ENCODE peak calls at places on chromosomes 6 and 20, in six cellular contexts. T is transverse colon, Z is GM23338, P is fibroblast of lung, J is tibial artery, R is uterus. B is an unnamed sample. For H3K4me1, the result is how much of the 10 kb centered on the place peaks cover.

GRCh38 chr6:169172946-169173345 is 80.7 kb downstream of the THBS2 start:
- DNase-seq in T (no peak), Z (no peak), P (peak), J (no peak), R (no peak), B (no peak)

GRCh38 chr20:20837574-20838021 is 125.2 kb upstream of the RALGAPA2 start:
- DNase-seq in T (peak), Z (peak), P (peak), J (peak), R (peak), B (peak)

GRCh38 chr6:150813993-150814359 is 51.5 kb upstream of the MTHFD1L start:
- DNase-seq in T (no peak), Z (no peak), P (peak), J (no peak), R (no peak), B (peak)

GRCh38 chr6:106087548-106088325 is 1.6 kb downstream of the PRDM1 start:
- DNase-seq in T (peak), Z (peak), P (peak), J (peak), R (peak), B (no peak)

GRCh38 chr6:148869589-148869988 is 122.8 kb downstream of the UST start:
- DNase-seq in T (no peak), Z (no peak), P (peak), J (no peak), R (no peak), B (peak)

GRCh38 chr6:39263299-39264037 is 34.2 kb upstream of the KCNK5 start:
- DNase-seq in T (no peak), Z (peak), P (no peak), J (no peak), R (no peak), B (no peak)

GRCh38 chr20:20410678-20411077 is 42.8 kb downstream of the INSM1 start:
- DNase-seq in T (peak), Z (peak), P (no peak), J (no peak), R (no peak), B (no peak)

GRCh38 chr20:63224272-63225081 is 8.5 kb upstream of the YTHDF1 start:
- DNase-seq in T (peak), Z (no peak), P (peak), J (no peak), R (peak), B (peak)

GRCh38 chr6:159249150-159249549 is 80.0 kb downstream of the FNDC1 start:
- DNase-seq in T (no peak), Z (no peak), P (no peak), J (no peak), R (no peak), B (no peak)

GRCh38 chr20:58634121-58634817 is 16.8 kb upstream of the STX16 start:
- DNase-seq in T (no peak), Z (no peak), P (peak), J (no peak), R (peak), B (no peak)

GRCh38 chr6:81614292-81614691 is 138.2 kb downstream of the TENT5A start:
- DNase-seq in T (peak), Z (peak), P (peak), J (no peak), R (no peak), B (peak)

GRCh38 chr6:89655122-89655521 is 16.6 kb upstream of the LYRM2 start:
- DNase-seq in T (no peak), Z (no peak), P (no peak), J (no peak), R (no peak), B (no peak)

GRCh38 chr6:51467231-51467952 is 620.0 kb downstream of the PKHD1 start:
- DNase-seq in T (no peak), Z (no peak), P (no peak), J (no peak), R (no peak), B (no peak)

GRCh38 chr20:54502179-54502578 is 26.8 kb downstream of the DOK5 start:
- DNase-seq in T (no peak), Z (no peak), P (no peak), J (no peak), R (no peak), B (no peak)

GRCh38 chr6:163958646-163959045 is 544.1 kb downstream of the QKI start:
- DNase-seq in T (no peak), Z (peak), P (peak), J (no peak), R (no peak), B (no peak)

GRCh38 chr20:32564921-32565734 is 20.0 kb downstream of the NOL4L start:
- DNase-seq in T (peak), Z (no peak), P (no peak), J (peak), R (no peak), B (no peak)

GRCh38 chr6:122652431-122652830 is 42.2 kb downstream of the PKIB start:
- DNase-seq in T (no peak), Z (no peak), P (peak), J (no peak), R (no peak), B (peak)

GRCh38 chr6:33375143-33375649 is 16.4 kb upstream of the KIFC1 start:
- DNase-seq in T (peak), Z (no peak), P (peak), J (peak), R (peak), B (peak)

GRCh38 chr6:12048609-12049008 is 36.5 kb downstream of the HIVEP1 start:
- DNase-seq in T (no peak), Z (no peak), P (no peak), J (no peak), R (no peak), B (no peak)

GRCh38 chr6:39422273-39422672 is 99.8 kb upstream of the KCNK16 start:
- DNase-seq in T (no peak), Z (no peak), P (no peak), J (peak), R (no peak), B (no peak)

GRCh38 chr6:150813319-150813992 is 52.0 kb upstream of the MTHFD1L start:
- DNase-seq in T (no peak), Z (no peak), P (peak), J (no peak), R (no peak), B (peak)

GRCh38 chr6:112113918-112114317 is 26.5 kb downstream of the FAM229B start:
- DNase-seq in T (no peak), Z (no peak), P (no peak), J (no peak), R (no peak), B (no peak)

GRCh38 chr6:109059591-109060021 is 35.0 kb downstream of the SESN1 start:
- DNase-seq in T (no peak), Z (no peak), P (no peak), J (no peak), R (no peak), B (no peak)

GRCh38 chr6:118875672-118876071 is 18.3 kb upstream of the ASF1A start:
- DNase-seq in T (no peak), Z (no peak), P (no peak), J (no peak), R (no peak), B (no peak)

GRCh38 chr20:37378785-37379598 is 33.1 kb downstream of the SRC start:
- DNase-seq in T (no peak), Z (peak), P (no peak), J (no peak), R (no peak), B (peak)

GRCh38 chr6:14321992-14322772 is 204.6 kb downstream of the CD83 start:
- DNase-seq in T (peak), Z (peak), P (peak), J (no peak), R (no peak), B (peak)

GRCh38 chr6:104325341-104326172 is 534.2 kb downstream of the HACE1 start:
- DNase-seq in T (no peak), Z (peak), P (peak), J (no peak), R (no peak), B (peak)

GRCh38 chr6:64428186-64428585 is 792.6 kb downstream of the PHF3 start:
- DNase-seq in T (no peak), Z (no peak), P (peak), J (no peak), R (no peak), B (no peak)

GRCh38 chr20:24984963-24985640 is 7.4 kb downstream of the APMAP start:
- DNase-seq in T (peak), Z (no peak), P (no peak), J (no peak), R (no peak), B (no peak)

GRCh38 chr6:81981812-81982211 is 229.3 kb upstream of the TENT5A start:
- DNase-seq in T (no peak), Z (no peak), P (peak), J (no peak), R (no peak), B (no peak)

DNA sequence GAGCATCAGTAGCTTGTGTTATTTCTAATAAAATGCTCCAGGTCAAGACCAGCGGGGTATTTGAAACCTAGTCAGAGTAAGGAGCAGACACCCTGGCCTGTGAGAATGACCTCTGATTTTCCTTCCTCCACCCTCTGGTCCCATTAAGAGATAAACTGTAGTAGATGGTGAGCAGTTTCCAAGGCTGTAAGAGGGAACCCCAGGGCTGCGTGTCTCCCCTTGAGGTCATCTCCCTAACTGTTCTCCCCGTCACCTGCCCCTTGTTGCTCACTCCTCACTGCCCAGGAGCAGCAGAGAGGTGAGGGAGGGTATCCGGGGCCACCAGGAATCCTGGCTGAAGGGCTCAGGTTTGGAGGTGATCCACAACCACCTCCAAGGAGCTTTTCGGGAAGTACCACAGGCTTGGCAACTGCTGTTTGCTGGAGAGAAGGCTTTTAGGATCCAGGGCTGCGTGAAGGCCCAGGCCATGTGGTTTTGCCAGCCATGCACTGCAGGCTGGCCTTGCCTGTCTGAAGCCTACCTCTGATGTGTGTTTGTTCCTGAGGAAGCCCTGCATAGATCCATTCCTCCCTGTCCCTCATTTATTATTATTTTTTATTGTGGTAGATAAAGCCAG is 62.5 kb downstream of the RREB1 start:
- DNase-seq in T (no peak), Z (no peak), P (no peak), J (no peak), R (no peak), B (no peak)
- H3K4me1 ChIP-seq in T (half or more), Z (half or more), P (under half), J (under half), R (under half), B (under half)

GRCh38 chr6:31569861-31570536 is 2.1 kb upstream of the LTA start:
- DNase-seq in T (no peak), Z (no peak), P (no peak), J (no peak), R (no peak), B (no peak)
- H3K4me1 ChIP-seq in T (under half), Z (under half), P (under half), J (under half), R (under half), B (under half)

GRCh38 chr6:41964201-41964887 is 22.7 kb upstream of the CCND3 start:
- DNase-seq in T (no peak), Z (no peak), P (no peak), J (no peak), R (no peak), B (peak)

GRCh38 chr6:41967312-41968287 is 26.0 kb upstream of the CCND3 start:
- DNase-seq in T (no peak), Z (peak), P (peak), J (no peak), R (no peak), B (peak)

GRCh38 chr6:41965429-41966213 is 24.0 kb upstream of the CCND3 start:
- DNase-seq in T (no peak), Z (peak), P (no peak), J (no peak), R (no peak), B (no peak)

GRCh38 chr6:41966214-41966920 is 24.8 kb upstream of the CCND3 start:
- DNase-seq in T (no peak), Z (no peak), P (no peak), J (no peak), R (no peak), B (no peak)

GRCh38 chr6:41966961-41967311 is 25.3 kb upstream of the CCND3 start:
- DNase-seq in T (no peak), Z (peak), P (peak), J (no peak), R (no peak), B (peak)
- H3K4me1 ChIP-seq in T (under half), Z (under half), P (under half), J (under half), R (under half), B (half or more)

DNA sequence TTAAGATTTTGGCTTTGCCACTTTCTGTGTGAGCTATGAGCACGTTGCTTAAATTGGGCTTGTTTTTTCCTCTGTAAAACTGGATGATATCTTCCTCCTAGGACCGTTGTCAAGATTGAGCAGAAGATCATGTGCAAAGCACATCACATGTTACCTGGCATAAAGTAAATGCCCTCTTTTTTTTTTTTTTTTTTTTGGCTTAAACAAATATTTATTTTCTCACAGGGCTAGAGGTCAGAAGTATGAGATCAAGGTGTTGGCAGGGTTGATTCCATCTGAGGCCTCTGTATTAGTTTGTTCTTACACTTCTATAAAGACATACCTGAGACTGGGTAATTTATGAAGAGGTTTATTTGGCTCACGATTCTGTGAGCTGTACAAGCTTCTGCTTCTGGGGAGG is 42.7 kb downstream of the TOX2 start:
- DNase-seq in T (no peak), Z (no peak), P (no peak), J (no peak), R (no peak), B (no peak)
- H3K4me1 ChIP-seq in T (under half), Z (under half), P (under half), J (under half), R (under half), B (half or more)

GRCh38 chr20:38829296-38829875 is 23.9 kb downstream of the PPP1R16B start:
- DNase-seq in T (no peak), Z (no peak), P (no peak), J (no peak), R (no peak), B (no peak)

GRCh38 chr20:38825571-38825900 is 20.0 kb downstream of the PPP1R16B start:
- DNase-seq in T (no peak), Z (no peak), P (no peak), J (no peak), R (no peak), B (no peak)

GRCh38 chr20:38827770-38828281 is 22.3 kb downstream of the PPP1R16B start:
- DNase-seq in T (no peak), Z (no peak), P (no peak), J (no peak), R (no peak), B (no peak)

GRCh38 chr20:38828514-38829295 is 23.2 kb downstream of the PPP1R16B start:
- DNase-seq in T (no peak), Z (no peak), P (no peak), J (no peak), R (no peak), B (no peak)

DNA sequence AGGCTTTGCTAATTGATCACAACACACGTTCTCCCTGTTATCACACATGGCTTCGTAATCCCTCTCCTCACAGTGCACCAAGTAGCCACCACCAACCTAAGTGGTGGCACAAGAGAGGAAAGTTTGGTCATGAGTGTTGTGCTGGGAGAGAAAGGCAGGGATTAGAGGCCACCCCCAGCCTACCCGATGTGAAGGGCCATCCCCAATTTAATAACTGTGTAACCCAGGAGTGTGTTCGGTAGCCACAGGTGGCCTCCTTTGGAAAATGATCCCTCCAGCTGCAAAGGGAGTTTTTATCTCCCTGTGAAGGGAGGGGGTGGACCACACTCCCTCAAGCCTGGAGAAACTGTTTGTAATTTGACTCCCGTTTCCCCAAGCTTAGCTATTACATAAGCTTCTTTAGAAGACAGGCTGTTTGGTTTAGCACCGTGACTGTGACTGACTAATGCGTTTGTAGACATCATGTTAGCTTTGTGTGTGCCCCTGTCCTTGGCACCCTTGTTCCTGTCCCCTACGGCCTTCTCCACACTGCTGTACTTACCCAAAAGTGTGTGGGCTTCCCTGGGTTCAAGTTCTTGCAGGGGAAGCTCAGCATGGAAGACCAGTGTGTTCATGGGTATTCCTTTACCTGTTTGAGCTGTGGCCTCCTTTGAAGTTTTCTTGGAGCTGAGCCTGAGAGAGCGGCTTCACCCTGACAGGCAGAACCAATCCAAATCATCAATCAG is 20.6 kb downstream of the PPP1R16B start:
- DNase-seq in T (no peak), Z (peak), P (peak), J (no peak), R (no peak), B (peak)
- H3K4me1 ChIP-seq in T (under half), Z (under half), P (under half), J (under half), R (under half), B (under half)

GRCh38 chr20:34472246-34472925 is 43.8 kb upstream of the DYNLRB1 start:
- DNase-seq in T (no peak), Z (no peak), P (peak), J (no peak), R (no peak), B (no peak)
- H3K4me1 ChIP-seq in T (under half), Z (under half), P (under half), J (under half), R (under half), B (under half)

GRCh38 chr6:26217714-26218075 is 130.5 kb downstream of the HFE start:
- DNase-seq in T (no peak), Z (peak), P (peak), J (no peak), R (no peak), B (no peak)
- H3K4me1 ChIP-seq in T (under half), Z (under half), P (under half), J (under half), R (under half), B (under half)

GRCh38 chr20:46398963-46399362 is 7.5 kb downstream of the ELMO2 start:
- DNase-seq in T (no peak), Z (no peak), P (no peak), J (no peak), R (no peak), B (no peak)
- H3K4me1 ChIP-seq in T (half or more), Z (under half), P (under half), J (under half), R (under half), B (under half)

DNA sequence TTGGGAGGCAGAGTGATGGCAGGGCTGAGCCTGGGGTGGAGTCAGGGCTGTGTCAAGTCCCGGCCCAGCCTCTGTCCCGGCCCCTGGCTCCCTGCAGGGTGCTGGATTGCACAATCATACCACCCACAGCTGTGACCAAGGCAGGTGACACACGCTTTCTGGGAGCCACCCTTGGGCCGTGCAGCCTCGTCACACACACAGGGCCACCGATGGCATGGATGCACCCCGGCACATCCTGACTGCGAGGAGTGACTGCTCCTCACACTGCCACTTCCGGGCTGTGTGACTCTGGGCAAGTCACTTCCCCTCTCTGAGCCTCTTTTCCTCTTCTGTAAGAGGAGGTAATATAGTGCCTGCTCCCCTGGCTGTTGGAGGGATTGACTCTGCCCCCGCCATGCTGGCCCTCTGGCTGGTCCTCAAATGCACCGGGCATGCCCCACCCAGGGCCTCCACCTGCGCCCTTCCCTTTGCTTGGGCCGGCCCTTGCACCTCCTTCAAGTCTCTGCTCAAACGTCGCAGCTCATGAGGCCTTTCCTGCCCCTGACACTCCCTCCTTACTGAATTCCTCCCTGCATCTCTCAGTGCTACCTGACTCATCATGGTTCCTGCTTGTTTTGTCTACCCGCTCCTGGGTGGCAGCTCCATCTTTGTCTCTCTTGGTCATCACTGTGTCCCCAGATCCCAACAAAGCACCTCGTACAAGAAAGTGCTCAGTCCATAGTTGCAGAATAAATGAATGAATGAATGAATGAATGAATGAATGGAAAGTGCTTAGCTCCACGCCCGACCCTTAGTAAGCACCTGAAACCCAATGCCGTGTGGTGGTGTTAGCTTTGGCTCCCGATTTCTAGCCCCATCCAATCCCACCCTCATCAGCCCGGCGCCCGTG is 93.5 kb downstream of the CEBPB start:
- DNase-seq in T (peak), Z (no peak), P (no peak), J (peak), R (no peak), B (peak)
- H3K4me1 ChIP-seq in T (half or more), Z (under half), P (under half), J (under half), R (under half), B (half or more)